ENCODE peak calls at places on chromosome X, in five cellular contexts. One of them, this sample, is unnamed.

GRCh38 chrX:123184858-123185251 is 777 bp downstream of the GRIA3 start:
- DNase-seq in cardiac muscle cell: peak; percentile 38
- DNase-seq in KBM-7: no peak
- DNase-seq in retinal pigment epithelial cell: no peak
- DNase-seq in GM13976: peak; percentile 18
- DNase-seq in this sample: no peak

GRCh38 chrX:150693782-150694574 is 782 bp downstream of the MTMR1 start:
- DNase-seq in cardiac muscle cell: peak; percentile 59
- DNase-seq in KBM-7: peak; percentile 62
- DNase-seq in retinal pigment epithelial cell: no peak
- DNase-seq in GM13976: peak; percentile 88
- DNase-seq in this sample: no peak

GRCh38 chrX:71542825-71543224 is 9.9 kb downstream of the OGT start:
- DNase-seq in cardiac muscle cell: no peak
- DNase-seq in KBM-7: no peak
- DNase-seq in retinal pigment epithelial cell: no peak
- DNase-seq in GM13976: no peak
- DNase-seq in this sample: no peak

GRCh38 chrX:18886344-18887161 is 97.4 kb downstream of the PHKA2 start:
- DNase-seq in cardiac muscle cell: peak; percentile 62
- DNase-seq in KBM-7: peak; percentile 85
- DNase-seq in retinal pigment epithelial cell: peak; percentile 22
- DNase-seq in GM13976: peak; percentile 80
- DNase-seq in this sample: no peak

GRCh38 chrX:817759-818158 is 187.2 kb downstream of the SHOX start:
- DNase-seq in cardiac muscle cell: no peak
- DNase-seq in KBM-7: peak; percentile 37
- DNase-seq in retinal pigment epithelial cell: no peak
- DNase-seq in GM13976: no peak
- DNase-seq in this sample: no peak

GRCh38 chrX:110847334-110847733 is 51.7 kb upstream of the CHRDL1 start:
- DNase-seq in cardiac muscle cell: peak; percentile 81
- DNase-seq in KBM-7: peak; percentile 86
- DNase-seq in retinal pigment epithelial cell: peak; percentile 10
- DNase-seq in GM13976: peak; percentile 46
- DNase-seq in this sample: peak; percentile 79

GRCh38 chrX:23344208-23344903 is 9.7 kb downstream of the PTCHD1 start:
- DNase-seq in cardiac muscle cell: no peak
- DNase-seq in KBM-7: no peak
- DNase-seq in retinal pigment epithelial cell: no peak
- DNase-seq in GM13976: no peak
- DNase-seq in this sample: no peak

GRCh38 chrX:10360121-10360520 is 203.3 kb downstream of the CLCN4 start:
- DNase-seq in cardiac muscle cell: no peak
- DNase-seq in KBM-7: no peak
- DNase-seq in retinal pigment epithelial cell: no peak
- DNase-seq in GM13976: no peak
- DNase-seq in this sample: no peak

GRCh38 chrX:23317799-23318724 is 16.6 kb upstream of the PTCHD1 start:
- DNase-seq in cardiac muscle cell: peak; percentile 46
- DNase-seq in KBM-7: peak; percentile 70
- DNase-seq in retinal pigment epithelial cell: no peak
- DNase-seq in GM13976: peak; percentile 55
- DNase-seq in this sample: no peak

GRCh38 chrX:86806786-86807185 is 658.5 kb downstream of the DACH2 start:
- DNase-seq in cardiac muscle cell: peak; percentile 52
- DNase-seq in KBM-7: peak; percentile 32
- DNase-seq in retinal pigment epithelial cell: no peak
- DNase-seq in GM13976: peak; percentile 12
- DNase-seq in this sample: no peak

GRCh38 chrX:136251042-136251991 is at the start of gene MAP7D3:
- DNase-seq in cardiac muscle cell: peak; percentile 76
- DNase-seq in KBM-7: peak; percentile 65
- DNase-seq in retinal pigment epithelial cell: no peak
- DNase-seq in GM13976: peak; percentile 87
- DNase-seq in this sample: peak; percentile 71

GRCh38 chrX:56802921-56803848 is 74.1 kb downstream of the NBDY start:
- DNase-seq in cardiac muscle cell: peak; percentile 48
- DNase-seq in KBM-7: no peak
- DNase-seq in retinal pigment epithelial cell: peak; percentile 17
- DNase-seq in GM13976: peak; percentile 36
- DNase-seq in this sample: peak; percentile 44

GRCh38 chrX:135973025-135973547 is 702 bp downstream of the MMGT1 start:
- DNase-seq in cardiac muscle cell: peak; percentile 5
- DNase-seq in KBM-7: no peak
- DNase-seq in retinal pigment epithelial cell: no peak
- DNase-seq in GM13976: no peak
- DNase-seq in this sample: no peak

GRCh38 chrX:13119386-13119785 is 75.0 kb upstream of the FAM9C start:
- DNase-seq in cardiac muscle cell: no peak
- DNase-seq in KBM-7: no peak
- DNase-seq in retinal pigment epithelial cell: no peak
- DNase-seq in GM13976: no peak
- DNase-seq in this sample: no peak

This sample was measured in NCI-H2227 treated with DMSO at 0.1 percent for 48 hours.